ENCODE peak calls at places on chromosome 12, in five cellular contexts. One of them, this sample, is unnamed.

GRCh38 chr12:95213119-95213518 is 4.1 kb downstream of the FGD6 start:
- DNase-seq in stomach: no peak
- DNase-seq in breast epithelium: no peak
- DNase-seq in A549: no peak
- DNase-seq in H1: no peak
- DNase-seq in this sample: no peak

GRCh38 chr12:97169922-97170321 is 262.9 kb downstream of the NEDD1 start:
- DNase-seq in H1: no peak
- DNase-seq in stomach: no peak
- DNase-seq in breast epithelium: no peak
- DNase-seq in A549: no peak
- DNase-seq in this sample: no peak

GRCh38 chr12:93829073-93829472 is 151.9 kb downstream of the CRADD start:
- DNase-seq in stomach: no peak
- DNase-seq in breast epithelium: no peak
- DNase-seq in H1: no peak
- DNase-seq in A549: no peak
- DNase-seq in this sample: no peak

GRCh38 chr12:54304187-54304810 is 3.5 kb upstream of the NFE2 start:
- DNase-seq in stomach: peak
- DNase-seq in breast epithelium: peak
- DNase-seq in A549: no peak
- DNase-seq in H1: no peak
- DNase-seq in this sample: peak

GRCh38 chr12:100901266-100901665 is 106.7 kb downstream of the ANO4 start:
- DNase-seq in stomach: no peak
- DNase-seq in A549: no peak
- DNase-seq in breast epithelium: no peak
- DNase-seq in H1: no peak
- DNase-seq in this sample: no peak

GRCh38 chr12:68428724-68429580 is 96.8 kb upstream of the MDM1 start:
- DNase-seq in A549: no peak
- DNase-seq in stomach: no peak
- DNase-seq in breast epithelium: no peak
- DNase-seq in H1: no peak
- DNase-seq in this sample: no peak

GRCh38 chr12:66132408-66132807 is 1.9 kb upstream of the LLPH start:
- DNase-seq in H1: peak
- DNase-seq in A549: no peak
- DNase-seq in stomach: no peak
- DNase-seq in breast epithelium: no peak
- DNase-seq in this sample: no peak

GRCh38 chr12:127241056-127241830 is 1025.7 kb upstream of the TMEM132C start:
- DNase-seq in stomach: no peak
- DNase-seq in H1: no peak
- DNase-seq in breast epithelium: no peak
- DNase-seq in A549: no peak
- DNase-seq in this sample: no peak

GRCh38 chr12:101257357-101257756 is 22.5 kb upstream of the UTP20 start:
- DNase-seq in H1: no peak
- DNase-seq in A549: no peak
- DNase-seq in breast epithelium: no peak
- DNase-seq in stomach: no peak
- DNase-seq in this sample: no peak

GRCh38 chr12:48001426-48002178 is 2.7 kb downstream of the COL2A1 start:
- DNase-seq in breast epithelium: no peak
- DNase-seq in H1: no peak
- DNase-seq in stomach: peak
- DNase-seq in A549: peak
- DNase-seq in this sample: peak

GRCh38 chr12:62967701-62968100 is 32.8 kb upstream of the PPM1H start:
- DNase-seq in A549: no peak
- DNase-seq in stomach: no peak
- DNase-seq in breast epithelium: no peak
- DNase-seq in H1: no peak
- DNase-seq in this sample: no peak

GRCh38 chr12:63870838-63871237 is 26.3 kb downstream of the SRGAP1 start:
- DNase-seq in H1: no peak
- DNase-seq in stomach: no peak
- DNase-seq in breast epithelium: no peak
- DNase-seq in A549: no peak
- DNase-seq in this sample: no peak

GRCh38 chr12:459430-460258 is at the start of gene B4GALNT3:
- DNase-seq in stomach: peak
- DNase-seq in breast epithelium: peak
- DNase-seq in H1: no peak
- DNase-seq in A549: peak
- DNase-seq in this sample: peak

GRCh38 chr12:122137229-122137628 is 36.8 kb downstream of the IL31 start:
- DNase-seq in H1: no peak
- DNase-seq in stomach: no peak
- DNase-seq in A549: no peak
- DNase-seq in breast epithelium: no peak
- DNase-seq in this sample: no peak

GRCh38 chr12:115871714-115872113 is 405.8 kb downstream of the MED13L start:
- DNase-seq in H1: no peak
- DNase-seq in A549: peak
- DNase-seq in breast epithelium: no peak
- DNase-seq in stomach: no peak
- DNase-seq in this sample: no peak

GRCh38 chr12:18468521-18469075 is 207.3 kb downstream of the PIK3C2G start:
- DNase-seq in stomach: no peak
- DNase-seq in breast epithelium: no peak
- DNase-seq in A549: no peak
- DNase-seq in H1: no peak
- DNase-seq in this sample: no peak

GRCh38 chr12:100827901-100828520 is 33.4 kb downstream of the ANO4 start:
- DNase-seq in breast epithelium: no peak
- DNase-seq in stomach: no peak
- DNase-seq in H1: no peak
- DNase-seq in A549: peak
- DNase-seq in this sample: peak

GRCh38 chr12:79881351-79881750 is 53.5 kb downstream of the PPP1R12A start:
- DNase-seq in stomach: no peak
- DNase-seq in A549: no peak
- DNase-seq in breast epithelium: no peak
- DNase-seq in H1: no peak
- DNase-seq in this sample: no peak

GRCh38 chr12:82176016-82176415 is 182.2 kb downstream of the CCDC59 start:
- DNase-seq in stomach: no peak
- DNase-seq in A549: no peak
- DNase-seq in H1: no peak
- DNase-seq in breast epithelium: no peak
- DNase-seq in this sample: no peak

GRCh38 chr12:120971299-120972180 is 6.8 kb upstream of the HNF1A start:
- DNase-seq in H1: no peak
- DNase-seq in A549: peak
- DNase-seq in stomach: no peak
- DNase-seq in breast epithelium: no peak
- DNase-seq in this sample: peak

GRCh38 chr12:120970310-120970709 is 8.0 kb upstream of the HNF1A start:
- DNase-seq in H1: no peak
- DNase-seq in stomach: no peak
- DNase-seq in A549: no peak
- DNase-seq in breast epithelium: no peak
- DNase-seq in this sample: no peak

GRCh38 chr12:120978296-120979219 is at the start of gene HNF1A:
- DNase-seq in breast epithelium: no peak
- DNase-seq in A549: no peak
- DNase-seq in stomach: peak
- DNase-seq in H1: no peak
- DNase-seq in this sample: no peak

GRCh38 chr12:120977531-120978295 is 630 bp upstream of the HNF1A start:
- DNase-seq in A549: no peak
- DNase-seq in breast epithelium: no peak
- DNase-seq in H1: no peak
- DNase-seq in stomach: no peak
- DNase-seq in this sample: no peak

GRCh38 chr12:120972870-120973543 is 5.3 kb upstream of the HNF1A start:
- DNase-seq in breast epithelium: no peak
- DNase-seq in A549: no peak
- DNase-seq in H1: peak
- DNase-seq in stomach: no peak
- DNase-seq in this sample: no peak
- H3K27ac ChIP-seq in breast epithelium: no peak
- H3K27ac ChIP-seq in A549: no peak
- H3K27ac ChIP-seq in H1: peak
- H3K27ac ChIP-seq in stomach: no peak
- H3K27ac ChIP-seq in this sample: no peak

DNA sequence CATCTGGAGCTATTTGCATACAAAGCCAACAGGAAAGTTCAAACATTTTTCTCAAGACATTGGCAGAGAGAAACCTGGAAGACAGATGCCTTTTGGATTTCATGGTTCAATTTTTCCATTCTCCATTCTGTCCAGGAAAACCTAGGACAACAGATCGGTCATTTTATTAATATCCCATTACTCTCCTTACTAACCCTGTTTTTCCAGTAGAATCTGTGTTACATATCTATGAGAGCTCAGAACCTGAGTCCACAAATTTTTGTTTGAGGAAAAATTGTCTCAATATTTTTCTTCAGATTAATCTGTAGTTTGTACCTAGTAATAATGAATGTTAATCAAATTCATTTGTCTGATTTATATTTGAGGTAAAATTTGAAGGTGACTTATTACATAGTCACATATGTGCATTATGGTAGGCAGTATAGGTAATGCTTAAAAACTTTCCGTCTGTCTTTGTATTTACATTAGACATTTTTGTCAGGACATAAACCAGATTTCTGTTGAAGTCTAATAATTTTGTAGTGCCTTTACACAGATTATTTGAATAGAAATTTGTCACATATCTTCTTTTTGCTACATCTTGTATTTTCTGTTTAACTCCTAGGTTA is 75.3 kb downstream of the CCDC91 start:
- DNase-seq in stomach: no peak
- DNase-seq in H1: no peak
- DNase-seq in breast epithelium: no peak
- DNase-seq in A549: no peak
- DNase-seq in this sample: no peak
- H3K27ac ChIP-seq in stomach: no peak
- H3K27ac ChIP-seq in H1: no peak
- H3K27ac ChIP-seq in breast epithelium: no peak
- H3K27ac ChIP-seq in A549: no peak
- H3K27ac ChIP-seq in this sample: no peak

DNA sequence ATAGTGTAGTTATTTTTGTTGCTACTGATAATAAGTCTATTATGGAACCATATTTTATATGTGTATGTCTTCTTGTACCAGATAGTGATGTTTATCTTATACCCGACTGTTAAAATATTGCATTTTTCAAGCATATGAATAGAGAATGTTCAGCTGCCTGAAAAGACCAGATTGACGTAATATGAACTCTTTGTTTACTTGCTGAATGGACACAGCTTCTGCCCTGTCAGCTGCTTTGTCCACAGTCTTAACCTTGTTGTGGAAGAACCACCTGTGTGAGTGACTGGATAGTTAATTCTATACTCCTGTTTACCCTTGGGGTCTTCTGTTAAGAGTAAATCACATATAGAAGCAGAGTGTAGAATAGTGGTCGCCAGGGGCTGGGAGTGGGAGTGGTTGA is 109.3 kb downstream of the LGR5 start:
- DNase-seq in A549: no peak
- DNase-seq in H1: no peak
- DNase-seq in stomach: no peak
- DNase-seq in breast epithelium: no peak
- DNase-seq in this sample: no peak
- H3K27ac ChIP-seq in A549: no peak
- H3K27ac ChIP-seq in H1: no peak
- H3K27ac ChIP-seq in stomach: no peak
- H3K27ac ChIP-seq in breast epithelium: no peak
- H3K27ac ChIP-seq in this sample: no peak

GRCh38 chr12:75728826-75729225 is 217.4 kb upstream of the KRR1 start:
- DNase-seq in H1: no peak
- DNase-seq in stomach: no peak
- DNase-seq in breast epithelium: no peak
- DNase-seq in A549: no peak
- DNase-seq in this sample: no peak

GRCh38 chr12:75724913-75725312 is 213.5 kb upstream of the KRR1 start:
- DNase-seq in breast epithelium: no peak
- DNase-seq in stomach: no peak
- DNase-seq in H1: no peak
- DNase-seq in A549: peak
- DNase-seq in this sample: peak

GRCh38 chr12:75722714-75723200 is 211.3 kb upstream of the KRR1 start:
- DNase-seq in A549: peak
- DNase-seq in breast epithelium: peak
- DNase-seq in H1: no peak
- DNase-seq in stomach: no peak
- DNase-seq in this sample: peak

GRCh38 chr12:75727577-75727976 is 216.2 kb upstream of the KRR1 start:
- DNase-seq in breast epithelium: no peak
- DNase-seq in A549: no peak
- DNase-seq in stomach: no peak
- DNase-seq in H1: no peak
- DNase-seq in this sample: no peak

DNA sequence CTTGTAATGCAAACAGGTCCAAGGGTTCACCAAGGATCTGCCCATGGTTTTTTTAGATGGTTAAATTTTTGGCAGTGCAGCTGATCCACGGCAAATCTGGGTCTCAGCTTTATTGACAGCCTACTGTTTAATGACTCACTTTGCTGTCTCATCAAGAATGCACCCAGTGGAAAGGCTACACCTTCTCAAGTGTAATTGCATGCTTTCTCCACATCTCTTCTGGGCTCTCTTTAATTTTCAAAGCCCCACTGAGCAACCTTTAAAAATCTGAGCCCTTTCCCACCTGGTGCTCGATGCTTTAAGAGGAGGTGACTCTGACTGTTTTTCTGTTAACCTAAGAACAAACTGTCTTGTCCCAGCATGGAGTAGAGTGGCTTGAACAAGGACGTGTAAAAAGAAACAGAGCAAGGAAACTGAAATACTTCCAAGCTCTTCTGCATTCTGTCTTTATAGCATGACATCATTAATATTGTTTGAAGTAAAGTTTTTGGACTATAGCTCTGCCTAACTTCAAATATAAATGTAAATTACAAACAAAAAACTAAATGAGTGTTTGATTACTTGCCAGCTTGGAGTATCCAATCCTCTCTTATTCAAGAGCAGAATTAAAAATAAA is 214.2 kb upstream of the KRR1 start:
- DNase-seq in A549: peak
- DNase-seq in H1: no peak
- DNase-seq in breast epithelium: no peak
- DNase-seq in stomach: no peak
- DNase-seq in this sample: no peak
- H3K27ac ChIP-seq in A549: peak
- H3K27ac ChIP-seq in H1: no peak
- H3K27ac ChIP-seq in breast epithelium: no peak
- H3K27ac ChIP-seq in stomach: no peak
- H3K27ac ChIP-seq in this sample: no peak

GRCh38 chr12:69555461-69555860 is 29.8 kb upstream of the CCT2 start:
- DNase-seq in H1: no peak
- DNase-seq in breast epithelium: no peak
- DNase-seq in stomach: no peak
- DNase-seq in A549: peak
- DNase-seq in this sample: no peak
- H3K27ac ChIP-seq in H1: no peak
- H3K27ac ChIP-seq in breast epithelium: no peak
- H3K27ac ChIP-seq in stomach: no peak
- H3K27ac ChIP-seq in A549: peak
- H3K27ac ChIP-seq in this sample: no peak